ENCODE peak calls at places on chromosome 10, in nine cellular contexts. J is effector memory CD8-positive, alpha-beta T cell; E is activated CD4-positive, alpha-beta T cell treated with anti-CD3 and anti-CD28 coated beads, Interleukin-2, amount 50 U/mL, for 1 hour; V is retina; U is aorta; X is stimulated activated CD4-positive, alpha-beta T cell treated with anti-CD3 and anti-CD28 coated beads, Interleukin-2, amount 100 ng/mL, for 48 hours; K is glutamatergic neuron; W is activated naive CD4-positive, alpha-beta T cell; Y is EH. R is an unnamed sample.

GRCh38 chr10:132016514-132016913 is 34.8 kb upstream of the BNIP3 start:
- DNase-seq in J (no peak), E (no peak), V (no peak), U (no peak), X (no peak), K (no peak), W (no peak), Y (no peak), R (no peak)

GRCh38 chr10:13743101-13743693 is 156.4 kb downstream of the PRPF18 start:
- DNase-seq in J (no peak), E (no peak), V (no peak), U (no peak), X (no peak), K (no peak), W (no peak), Y (no peak), R (no peak)

GRCh38 chr10:19310121-19310520 is 261.5 kb downstream of the MALRD1 start:
- DNase-seq in J (no peak), E (no peak), V (no peak), U (no peak), X (no peak), K (no peak), W (no peak), Y (no peak), R (no peak)

GRCh38 chr10:124394583-124394982 is 24.1 kb downstream of the OAT start:
- DNase-seq in J (no peak), E (no peak), V (no peak), U (no peak), X (no peak), K (no peak), W (no peak), Y (peak), R (no peak)

GRCh38 chr10:42962120-42962901 is 114.6 kb upstream of the RET start:
- DNase-seq in J (no peak), E (no peak), V (peak), U (no peak), X (no peak), K (peak), W (no peak), Y (no peak), R (no peak)

GRCh38 chr10:6445671-6446278 is 134.3 kb downstream of the PRKCQ start:
- DNase-seq in J (peak), E (peak), V (peak), U (peak), X (peak), K (peak), W (peak), Y (peak), R (peak)

GRCh38 chr10:3042589-3042988 is 24.8 kb upstream of the PFKP start:
- DNase-seq in J (no peak), E (no peak), V (no peak), U (no peak), X (no peak), K (no peak), W (no peak), Y (no peak), R (no peak)

GRCh38 chr10:123136806-123137642 is 1.3 kb downstream of the HMX3 start:
- DNase-seq in J (no peak), E (peak), V (peak), U (no peak), X (peak), K (peak), W (no peak), Y (peak), R (peak)

GRCh38 chr10:95295031-95295755 is 4.4 kb upstream of the PDLIM1 start:
- DNase-seq in J (peak), E (peak), V (peak), U (peak), X (peak), K (peak), W (no peak), Y (peak), R (peak)